ENCODE peak calls at places on chromosomes 5 and 9, in five cellular contexts. I is HCT116, M is suprapubic skin, A is stomach, S is A549. H is an unnamed sample.

GRCh38 chr5:66469684-66470083 is 126.5 kb upstream of the MAST4 start:
- DNase-seq in S (no peak), I (peak; percentile 6), A (no peak), M (no peak), H (no peak)

GRCh38 chr9:129482521-129483466 is 138.1 kb downstream of the C9orf50 start:
- DNase-seq in A (peak; percentile 92), I (no peak), M (peak; percentile 95), S (peak; percentile 86), H (peak; percentile 87)

GRCh38 chr5:137619191-137619870 is 116.6 kb downstream of the KLHL3 start:
- DNase-seq in A (no peak), M (no peak), S (no peak), I (no peak), H (no peak)

GRCh38 chr5:133523013-133523658 is 89.2 kb downstream of the FSTL4 start:
- DNase-seq in M (no peak), A (no peak), I (no peak), S (no peak), H (no peak)

GRCh38 chr9:136958473-136958872 is 6.4 kb downstream of the LCN12 start:
- DNase-seq in I (no peak), M (no peak), A (no peak), S (no peak), H (no peak)

GRCh38 chr9:114334490-114334889 is 4.8 kb downstream of the ORM2 start:
- DNase-seq in A (no peak), M (no peak), S (no peak), I (no peak), H (no peak)

GRCh38 chr5:67992919-67993318 is 222.6 kb upstream of the PIK3R1 start:
- DNase-seq in S (no peak), A (no peak), I (no peak), M (no peak), H (no peak)

GRCh38 chr5:58530942-58531490 is 39.8 kb downstream of the GAPT start:
- DNase-seq in M (no peak), I (no peak), S (no peak), A (no peak), H (no peak)

GRCh38 chr5:89276566-89277305 is 393.8 kb upstream of the MEF2C start:
- DNase-seq in A (no peak), M (no peak), S (no peak), I (no peak), H (no peak)

GRCh38 chr5:74177995-74178394 is 462.5 kb downstream of the ENC1 start:
- DNase-seq in I (no peak), S (no peak), A (no peak), M (no peak), H (no peak)

DNA sequence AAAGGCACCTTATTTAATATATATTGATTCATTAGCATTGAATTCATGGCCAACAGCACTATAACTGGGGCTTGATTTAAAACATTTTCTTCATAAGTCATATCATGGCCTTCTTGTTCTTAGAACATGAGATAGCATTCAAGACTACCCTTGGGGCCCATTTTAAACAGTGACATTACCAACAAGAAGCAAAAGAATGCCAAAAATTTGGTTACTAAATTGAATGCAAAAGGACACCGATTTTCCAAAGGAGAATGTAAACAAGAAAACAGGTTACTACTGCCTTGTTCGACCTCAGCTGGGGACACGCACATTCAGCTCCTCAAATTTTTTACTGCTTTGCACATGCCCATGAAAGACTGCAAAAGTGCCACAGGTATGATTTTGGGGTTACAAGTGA is 219.4 kb upstream of the TLE4 start:
- DNase-seq in I (no peak), M (no peak), S (no peak), A (no peak), H (no peak)
- H3K27ac ChIP-seq in I (no peak overlapping the region), M (no peak overlapping the region), S (no peak overlapping the region), A (no peak overlapping the region), H (no peak overlapping the region)

GRCh38 chr5:15472116-15472515 is 27.9 kb upstream of the FBXL7 start:
- DNase-seq in I (no peak), M (no peak), S (no peak), A (no peak), H (no peak)
- TF ChIP-seq CTCF in I (no peak), M (no peak), S (no peak), A (no peak), H (no peak)

GRCh38 chr9:624935-625505 is 216.5 kb upstream of the DMRT1 start:
- DNase-seq in I (no peak), M (no peak), A (no peak), S (no peak), H (no peak)

GRCh38 chr9:617441-618085 is 223.9 kb upstream of the DMRT1 start:
- DNase-seq in S (no peak), A (no peak), M (no peak), I (no peak), H (no peak)

GRCh38 chr9:616694-617093 is 224.8 kb upstream of the DMRT1 start:
- DNase-seq in A (no peak), S (no peak), M (no peak), I (no peak), H (no peak)

GRCh38 chr9:618478-618877 is 223.0 kb upstream of the DMRT1 start:
- DNase-seq in A (no peak), I (no peak), S (no peak), M (no peak), H (no peak)

DNA sequence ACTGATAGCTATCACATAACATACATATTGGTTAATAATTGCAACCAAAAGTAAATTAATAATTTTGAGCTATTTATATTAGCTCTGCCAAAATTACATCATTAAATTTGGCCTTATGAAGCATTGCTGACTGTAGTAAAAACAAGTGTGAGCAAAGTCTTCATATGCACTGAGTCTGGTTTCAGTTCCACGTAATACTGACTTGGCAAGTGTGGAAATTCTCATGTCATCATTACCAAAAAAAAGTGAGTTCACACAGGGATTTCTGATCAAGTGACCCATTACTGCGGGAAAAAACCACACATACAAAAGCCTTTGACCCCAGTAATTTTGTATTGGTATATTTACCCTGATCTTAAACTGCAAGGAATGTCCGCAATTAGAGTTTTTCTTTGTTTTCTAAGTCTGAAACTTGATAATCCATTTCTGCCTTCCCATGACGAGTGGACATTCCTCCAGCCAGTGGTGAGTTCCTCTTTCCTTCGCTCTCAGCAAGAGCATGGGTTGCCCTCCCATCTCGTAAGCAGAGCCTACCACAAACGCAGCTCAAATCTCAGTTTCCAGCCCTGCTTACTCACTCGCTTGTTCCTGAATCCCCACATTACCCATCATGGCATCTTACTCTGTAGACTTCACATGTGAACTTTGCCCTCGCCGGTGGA is 220.2 kb upstream of the DMRT1 start:
- DNase-seq in S (no peak), A (no peak), M (no peak), I (no peak), H (no peak)
- TF ChIP-seq POLR2A in S (no peak), A (no peak), M (no peak), I (no peak), H (no peak)

GRCh38 chr5:160045004-160045403 is 36.1 kb downstream of the TTC1 start:
- DNase-seq in I (no peak), A (no peak), M (no peak), S (no peak), H (no peak)
- H3K27ac ChIP-seq in I (no peak overlapping the region), A (no peak overlapping the region), M (no peak overlapping the region), S (no peak overlapping the region), H (no peak overlapping the region)

GRCh38 chr5:113294341-113295110 is 140.3 kb downstream of the TSSK1B start:
- DNase-seq in I (peak; percentile 56), M (peak; percentile 93), A (peak; percentile 77), S (peak; percentile 48), H (peak; percentile 70)
- TF ChIP-seq CTCF in I (peak; percentile 9), M (no peak), A (no peak), S (peak; percentile 13), H (no peak)

GRCh38 chr9:124116683-124117363 is 105.3 kb downstream of the LHX2 start:
- DNase-seq in A (no peak), S (no peak), I (no peak), M (no peak), H (no peak)
- TF ChIP-seq POLR2A in A (no peak), S (no peak), I (no peak), M (no peak), H (no peak)

GRCh38 chr9:89379031-89379430 is 60.7 kb downstream of the SECISBP2 start:
- DNase-seq in I (no peak), A (no peak), S (no peak), M (no peak), H (no peak)

GRCh38 chr9:89379508-89380115 is 61.3 kb downstream of the SECISBP2 start:
- DNase-seq in I (no peak), A (no peak), S (no peak), M (no peak), H (no peak)

GRCh38 chr9:89382026-89382986 is 64.0 kb downstream of the SECISBP2 start:
- DNase-seq in M (no peak), I (no peak), A (no peak), S (no peak), H (no peak)

GRCh38 chr9:89381308-89381609 is 63.0 kb downstream of the SECISBP2 start:
- DNase-seq in A (no peak), I (no peak), M (no peak), S (no peak), H (no peak)

DNA sequence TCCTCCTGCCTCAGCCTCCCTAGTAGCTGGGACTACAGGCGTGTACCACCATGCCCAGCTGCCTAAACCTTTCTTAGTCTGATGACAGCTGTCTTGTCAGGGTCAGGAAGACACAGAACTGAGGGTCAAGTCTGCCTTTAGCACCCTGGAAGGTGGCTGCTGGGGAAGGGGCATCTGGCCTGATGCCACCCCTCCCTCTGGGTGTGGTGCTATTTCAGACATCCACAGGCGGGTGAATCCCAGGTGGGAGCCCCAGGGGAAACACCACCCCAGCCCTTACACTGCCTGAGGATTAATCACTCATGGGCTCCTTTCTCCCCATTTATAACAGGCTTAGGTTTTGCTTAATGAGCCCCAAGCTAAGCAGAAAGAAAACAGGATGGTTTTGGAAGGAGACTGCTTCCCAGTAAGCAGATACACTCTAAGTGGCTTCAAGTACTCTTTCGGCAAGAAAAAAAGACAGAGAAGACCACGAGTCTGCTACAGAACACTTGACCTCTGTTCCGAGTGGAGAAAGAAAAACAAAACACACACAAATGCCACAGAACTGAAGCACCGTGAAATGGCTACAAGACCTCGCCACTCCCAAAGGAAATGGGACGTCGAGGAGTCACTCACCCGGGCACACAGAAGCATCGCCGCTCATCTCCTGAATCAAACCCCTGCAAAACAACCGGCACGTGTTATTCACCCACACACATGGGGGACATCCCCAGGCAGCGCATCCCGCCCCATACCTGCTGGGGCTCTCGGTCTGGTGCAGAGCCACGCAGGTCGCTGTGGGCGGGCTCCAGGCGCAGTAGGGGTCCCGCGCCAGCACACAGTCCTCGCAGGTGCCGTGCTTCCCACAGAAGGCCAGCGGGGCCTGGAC is 62.4 kb downstream of the SECISBP2 start:
- DNase-seq in M (no peak), I (no peak), S (no peak), A (no peak), H (no peak)
- H3K27ac ChIP-seq in M (no peak overlapping the region), I (no peak overlapping the region), S (no peak overlapping the region), A (no peak overlapping the region), H (peak overlapping the region; percentile 43)

GRCh38 chr9:73067074-73067473 is 84.6 kb upstream of the ANXA1 start:
- DNase-seq in S (no peak), I (no peak), A (no peak), M (no peak), H (no peak)
- TF ChIP-seq CTCF in S (no peak), I (peak; percentile 33), A (no peak), M (peak; percentile 6), H (peak; percentile 14)